ENCODE peak calls at places on chromosomes 13 and 19, in seven cellular contexts. One of them, this sample, is unnamed.

GRCh38 chr13:112330066-112330465 is 46.1 kb upstream of the SPACA7 start:
- DNase-seq in left ventricle myocardium inferior: no peak
- DNase-seq in activated T-cell treated with anti-CD3 and anti-CD28 coated beads for 24 hours: no peak
- DNase-seq in pons: no peak
- DNase-seq in fibroblast of mammary gland: no peak
- DNase-seq in iris pigment epithelial cell: no peak
- DNase-seq in germinal center: no peak
- DNase-seq in this sample: no peak

GRCh38 chr19:40599331-40600085 is 1.7 kb upstream of the LTBP4 start:
- DNase-seq in activated T-cell treated with anti-CD3 and anti-CD28 coated beads for 24 hours: no peak
- DNase-seq in iris pigment epithelial cell: no peak
- DNase-seq in pons: no peak
- DNase-seq in fibroblast of mammary gland: no peak
- DNase-seq in left ventricle myocardium inferior: no peak
- DNase-seq in germinal center: no peak
- DNase-seq in this sample: no peak

GRCh38 chr13:92802776-92803175 is 423.8 kb upstream of the GPC6 start:
- DNase-seq in activated T-cell treated with anti-CD3 and anti-CD28 coated beads for 24 hours: no peak
- DNase-seq in iris pigment epithelial cell: no peak
- DNase-seq in pons: no peak
- DNase-seq in fibroblast of mammary gland: no peak
- DNase-seq in left ventricle myocardium inferior: no peak
- DNase-seq in germinal center: no peak
- DNase-seq in this sample: no peak

GRCh38 chr19:45156751-45157150 is 4.0 kb downstream of the NKPD1 start:
- DNase-seq in iris pigment epithelial cell: no peak
- DNase-seq in activated T-cell treated with anti-CD3 and anti-CD28 coated beads for 24 hours: no peak
- DNase-seq in fibroblast of mammary gland: no peak
- DNase-seq in pons: no peak
- DNase-seq in germinal center: no peak
- DNase-seq in left ventricle myocardium inferior: no peak
- DNase-seq in this sample: no peak

GRCh38 chr13:74136089-74136658 is 2.0 kb upstream of the KLF12 start:
- DNase-seq in left ventricle myocardium inferior: peak; percentile 31
- DNase-seq in iris pigment epithelial cell: peak; percentile 74
- DNase-seq in pons: peak; percentile 42
- DNase-seq in fibroblast of mammary gland: peak; percentile 53
- DNase-seq in activated T-cell treated with anti-CD3 and anti-CD28 coated beads for 24 hours: peak; percentile 20
- DNase-seq in germinal center: no peak
- DNase-seq in this sample: no peak

GRCh38 chr19:55578031-55578760 is 2.5 kb downstream of the ZNF579 start:
- DNase-seq in activated T-cell treated with anti-CD3 and anti-CD28 coated beads for 24 hours: no peak
- DNase-seq in fibroblast of mammary gland: no peak
- DNase-seq in pons: no peak
- DNase-seq in iris pigment epithelial cell: no peak
- DNase-seq in germinal center: no peak
- DNase-seq in left ventricle myocardium inferior: no peak
- DNase-seq in this sample: no peak

GRCh38 chr19:45643024-45643926 is 4.1 kb upstream of the EML2 start:
- DNase-seq in pons: peak; percentile 88
- DNase-seq in germinal center: peak; percentile 89
- DNase-seq in left ventricle myocardium inferior: peak; percentile 85
- DNase-seq in iris pigment epithelial cell: peak; percentile 76
- DNase-seq in activated T-cell treated with anti-CD3 and anti-CD28 coated beads for 24 hours: peak; percentile 91
- DNase-seq in fibroblast of mammary gland: peak; percentile 69
- DNase-seq in this sample: no peak

GRCh38 chr19:37519890-37520289 is 13.2 kb downstream of the ZNF793 start:
- DNase-seq in activated T-cell treated with anti-CD3 and anti-CD28 coated beads for 24 hours: no peak
- DNase-seq in pons: no peak
- DNase-seq in germinal center: no peak
- DNase-seq in iris pigment epithelial cell: peak; percentile 77
- DNase-seq in left ventricle myocardium inferior: no peak
- DNase-seq in fibroblast of mammary gland: peak; percentile 14
- DNase-seq in this sample: no peak

GRCh38 chr13:100818706-100819105 is 144.1 kb upstream of the TMTC4 start:
- DNase-seq in activated T-cell treated with anti-CD3 and anti-CD28 coated beads for 24 hours: no peak
- DNase-seq in fibroblast of mammary gland: peak; percentile 37
- DNase-seq in germinal center: no peak
- DNase-seq in pons: peak; percentile 66
- DNase-seq in iris pigment epithelial cell: no peak
- DNase-seq in left ventricle myocardium inferior: no peak
- DNase-seq in this sample: no peak

GRCh38 chr13:113746143-113746525 is 12.9 kb upstream of the TMEM255B start:
- DNase-seq in activated T-cell treated with anti-CD3 and anti-CD28 coated beads for 24 hours: no peak
- DNase-seq in germinal center: no peak
- DNase-seq in left ventricle myocardium inferior: no peak
- DNase-seq in pons: peak; percentile 24
- DNase-seq in iris pigment epithelial cell: no peak
- DNase-seq in fibroblast of mammary gland: no peak
- DNase-seq in this sample: no peak

GRCh38 chr13:40064723-40065122 is 409.3 kb downstream of the COG6 start:
- DNase-seq in left ventricle myocardium inferior: no peak
- DNase-seq in activated T-cell treated with anti-CD3 and anti-CD28 coated beads for 24 hours: no peak
- DNase-seq in pons: no peak
- DNase-seq in fibroblast of mammary gland: peak; percentile 100
- DNase-seq in germinal center: no peak
- DNase-seq in iris pigment epithelial cell: peak; percentile 74
- DNase-seq in this sample: peak; percentile 41

GRCh38 chr13:60959427-60959826 is 456.2 kb downstream of the PCDH20 start:
- DNase-seq in iris pigment epithelial cell: no peak
- DNase-seq in activated T-cell treated with anti-CD3 and anti-CD28 coated beads for 24 hours: no peak
- DNase-seq in pons: no peak
- DNase-seq in germinal center: no peak
- DNase-seq in fibroblast of mammary gland: no peak
- DNase-seq in left ventricle myocardium inferior: no peak
- DNase-seq in this sample: no peak

GRCh38 chr19:29804493-29804892 is 7.3 kb upstream of the CCNE1 start:
- DNase-seq in left ventricle myocardium inferior: no peak
- DNase-seq in pons: no peak
- DNase-seq in iris pigment epithelial cell: no peak
- DNase-seq in activated T-cell treated with anti-CD3 and anti-CD28 coated beads for 24 hours: no peak
- DNase-seq in fibroblast of mammary gland: no peak
- DNase-seq in germinal center: no peak
- DNase-seq in this sample: no peak

GRCh38 chr19:49588370-49589122 is 2.4 kb upstream of the PRR12 start:
- DNase-seq in activated T-cell treated with anti-CD3 and anti-CD28 coated beads for 24 hours: no peak
- DNase-seq in iris pigment epithelial cell: no peak
- DNase-seq in fibroblast of mammary gland: no peak
- DNase-seq in left ventricle myocardium inferior: no peak
- DNase-seq in germinal center: no peak
- DNase-seq in pons: no peak
- DNase-seq in this sample: no peak

This sample was measured in glomerular endothelial cell.